ENCODE peak calls at places on chromosomes 5 and 9, in seven cellular contexts. O is glutamatergic neuron; K is CD4-positive, alpha-beta T cell; U is hepatocyte; Y is cardiac muscle cell; V is HepG2; R is H1. Z is an unnamed sample.

GRCh38 chr5:177539411-177539810 is 15.0 kb downstream of the FAM193B start:
- DNase-seq in R (no peak), U (no peak), K (no peak), V (no peak), Y (no peak), O (no peak), Z (no peak)

GRCh38 chr5:144369001-144369400 is 198.3 kb downstream of the KCTD16 start:
- DNase-seq in K (no peak), V (no peak), R (no peak), U (no peak), Y (no peak), O (no peak), Z (no peak)

GRCh38 chr5:78827725-78828124 is 157.4 kb downstream of the ARSB start:
- DNase-seq in R (no peak), K (no peak), Y (no peak), U (no peak), O (no peak), V (no peak), Z (no peak)

GRCh38 chr5:59040007-59040803 is 457.3 kb downstream of the RAB3C start:
- DNase-seq in R (no peak), V (no peak), U (no peak), O (no peak), K (no peak), Y (no peak), Z (no peak)

GRCh38 chr9:108953983-108954574 is 19.9 kb downstream of the ABITRAM start:
- DNase-seq in O (no peak), R (no peak), U (peak), K (no peak), V (peak), Y (peak), Z (peak)

GRCh38 chr9:35651964-35652828 is 1.5 kb upstream of the SIT1 start:
- DNase-seq in V (peak), O (no peak), K (no peak), U (peak), R (no peak), Y (no peak), Z (no peak)

GRCh38 chr5:18744441-18744840 is 1110.2 kb downstream of the TAF11L14 start:
- DNase-seq in O (no peak), K (no peak), Y (no peak), U (no peak), R (no peak), V (no peak), Z (no peak)

GRCh38 chr9:69120380-69121154 is 53.5 kb upstream of the TJP2 start:
- DNase-seq in R (peak), K (no peak), O (no peak), V (peak), U (peak), Y (no peak), Z (peak)

GRCh38 chr9:92614763-92615441 is 55.0 kb downstream of the IPPK start:
- DNase-seq in K (no peak), Y (no peak), R (no peak), O (no peak), V (no peak), U (no peak), Z (no peak)

GRCh38 chr5:90792725-90793124 is 234.1 kb downstream of the ADGRV1 start:
- DNase-seq in R (no peak), V (no peak), Y (no peak), K (no peak), O (no peak), U (no peak), Z (no peak)

GRCh38 chr9:112665347-112665746 is 52.6 kb downstream of the INIP start:
- DNase-seq in K (no peak), O (no peak), U (no peak), R (no peak), V (no peak), Y (no peak), Z (peak)

GRCh38 chr5:155481182-155481581 is 467.6 kb downstream of the KIF4B start:
- DNase-seq in O (no peak), U (no peak), K (no peak), Y (no peak), R (no peak), V (no peak), Z (no peak)

GRCh38 chr9:125439434-125440272 is 178.0 kb downstream of the GAPVD1 start:
- DNase-seq in R (no peak), V (no peak), U (no peak), K (no peak), O (peak), Y (no peak), Z (no peak)

GRCh38 chr5:179251276-179251969 is 93.8 kb downstream of the ADAMTS2 start:
- DNase-seq in K (no peak), O (no peak), R (no peak), V (no peak), Y (no peak), U (no peak), Z (no peak)

GRCh38 chr5:60803712-60804111 is 40.4 kb downstream of the ELOVL7 start:
- DNase-seq in U (no peak), R (no peak), Y (no peak), K (no peak), V (no peak), O (no peak), Z (no peak)

GRCh38 chr9:91992636-91993035 is 42.6 kb upstream of the ROR2 start:
- DNase-seq in V (no peak), R (peak), K (no peak), Y (no peak), O (no peak), U (peak), Z (no peak)

GRCh38 chr5:180645609-180646204 is 3.7 kb downstream of the FLT4 start:
- DNase-seq in R (no peak), U (no peak), V (no peak), O (no peak), K (no peak), Y (no peak), Z (no peak)

GRCh38 chr9:131539223-131539923 is 6.0 kb upstream of the PRRT1B start:
- DNase-seq in R (no peak), K (no peak), O (no peak), V (no peak), U (no peak), Y (no peak), Z (no peak)

GRCh38 chr5:115389799-115390382 is 93.4 kb upstream of the CCDC112 start:
- DNase-seq in K (no peak), V (no peak), O (no peak), R (peak), Y (no peak), U (no peak), Z (no peak)

GRCh38 chr5:14779975-14780374 is 91.6 kb downstream of the ANKH start:
- DNase-seq in O (no peak), K (no peak), U (no peak), Y (no peak), R (no peak), V (no peak), Z (no peak)

GRCh38 chr9:127598839-127599549 is 13.1 kb upstream of the STXBP1 start:
- DNase-seq in Y (no peak), U (no peak), V (no peak), K (no peak), O (peak), R (no peak), Z (no peak)

GRCh38 chr5:131147258-131147657 is 17.8 kb downstream of the HINT1 start:
- DNase-seq in R (no peak), U (no peak), V (no peak), K (no peak), Y (no peak), O (no peak), Z (no peak)

GRCh38 chr5:54073735-54074134 is 236.6 kb downstream of the ARL15 start:
- DNase-seq in Y (no peak), U (no peak), V (no peak), O (no peak), K (no peak), R (no peak), Z (no peak)

GRCh38 chr5:143314664-143315063 is 88.8 kb downstream of the NR3C1 start:
- DNase-seq in R (no peak), K (no peak), U (no peak), O (no peak), Y (no peak), V (no peak), Z (no peak)

GRCh38 chr5:159286420-159287035 is 23.4 kb downstream of the UBLCP1 start:
- DNase-seq in O (no peak), V (peak), K (no peak), Y (peak), U (peak), R (no peak), Z (no peak)

GRCh38 chr9:114592356-114592755 is 4.8 kb downstream of the ATP6V1G1 start:
- DNase-seq in O (no peak), V (no peak), Y (no peak), K (peak), U (no peak), R (no peak), Z (no peak)

GRCh38 chr9:136055715-136056545 is 39.2 kb downstream of the NACC2 start:
- DNase-seq in U (no peak), O (no peak), V (no peak), Y (no peak), R (peak), K (no peak), Z (peak)

GRCh38 chr9:11064853-11065252 is 452.1 kb upstream of the PTPRD start:
- DNase-seq in V (peak), O (no peak), R (no peak), K (no peak), U (no peak), Y (no peak), Z (no peak)

GRCh38 chr5:82259172-82259800 is 18.9 kb downstream of the RPS23 start:
- DNase-seq in R (no peak), K (no peak), U (peak), V (no peak), Y (peak), O (no peak), Z (no peak)
- TF ChIP-seq CTCF in R (peak), K (peak), U (peak), V (peak), Y (peak), O (peak), Z (peak)

DNA sequence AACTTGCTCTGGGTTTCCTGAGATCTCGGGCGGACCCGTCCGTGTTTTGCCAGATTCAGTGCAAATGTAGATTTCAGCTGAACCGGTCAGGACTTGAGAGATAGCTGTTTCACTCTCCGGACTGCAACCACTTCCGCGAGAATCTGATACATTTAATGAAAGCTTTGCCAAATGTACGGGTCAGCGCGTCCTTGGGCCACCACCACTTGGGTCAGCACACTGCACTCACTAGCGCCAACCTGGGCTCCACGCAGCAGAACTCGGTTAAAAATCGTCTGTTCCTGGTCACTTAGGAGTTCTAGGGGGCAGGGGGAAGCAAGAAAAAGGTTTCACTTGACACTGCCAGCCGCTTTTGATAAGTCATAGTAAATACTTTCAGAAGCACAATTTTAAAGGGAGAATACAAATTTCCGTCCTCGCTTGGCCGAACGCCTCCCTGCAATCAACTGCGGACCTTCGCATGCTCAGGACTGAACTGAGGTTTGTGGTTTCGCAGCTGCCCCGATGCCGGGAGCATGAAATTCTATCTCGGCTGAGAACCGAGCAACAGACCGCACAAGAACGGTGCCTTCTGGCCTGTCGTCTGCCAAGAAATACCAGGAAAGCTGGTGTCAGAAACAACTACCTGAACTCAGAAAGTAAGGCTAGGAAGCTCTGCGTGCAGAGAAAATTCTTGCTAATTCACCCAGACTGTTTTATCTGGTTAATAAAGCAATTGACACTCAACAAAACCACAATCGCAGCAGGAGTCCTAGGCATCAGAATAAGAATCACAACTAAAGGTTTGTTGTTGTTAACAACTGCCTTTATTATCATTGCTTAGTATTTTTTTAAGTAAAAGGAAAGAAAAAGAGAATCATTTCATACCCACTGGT is 4.2 kb upstream of the ISL1 start:
- DNase-seq in V (no peak), K (no peak), U (no peak), O (peak), R (no peak), Y (peak), Z (no peak)
- TF ChIP-seq CTCF in V (no peak), K (no peak), U (no peak), O (no peak), R (no peak), Y (no peak), Z (no peak)

GRCh38 chr9:37007295-37007694 is 26.8 kb downstream of the PAX5 start:
- DNase-seq in O (no peak), K (no peak), R (no peak), Y (no peak), V (no peak), U (no peak), Z (no peak)

GRCh38 chr9:37010976-37011375 is 23.1 kb downstream of the PAX5 start:
- DNase-seq in U (no peak), Y (no peak), O (no peak), R (no peak), K (no peak), V (no peak), Z (no peak)

GRCh38 chr9:37005517-37006140 is 28.4 kb downstream of the PAX5 start:
- DNase-seq in V (no peak), K (no peak), Y (no peak), R (no peak), O (no peak), U (no peak), Z (peak)

GRCh38 chr9:37010180-37010579 is 23.9 kb downstream of the PAX5 start:
- DNase-seq in V (no peak), U (no peak), Y (no peak), R (no peak), K (no peak), O (no peak), Z (peak)

DNA sequence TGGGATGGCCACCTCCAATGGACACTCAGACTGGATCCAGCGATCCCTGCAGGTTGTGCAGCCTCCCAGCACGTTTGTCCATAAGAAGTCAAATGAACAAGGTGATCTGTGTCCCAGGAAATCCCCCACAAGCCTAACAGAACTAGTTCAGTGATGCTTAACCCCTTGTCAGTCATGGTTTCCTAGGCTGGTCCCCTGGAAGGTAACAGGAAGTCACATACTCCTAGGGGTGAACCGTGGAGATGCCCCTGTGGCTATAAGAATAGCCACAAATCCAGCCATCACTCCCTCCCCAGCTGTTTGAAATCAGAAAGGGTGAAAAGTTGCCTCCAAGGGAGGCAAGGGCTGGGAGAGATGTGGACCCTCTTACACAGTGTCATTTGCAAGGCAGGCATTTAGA is 22.5 kb downstream of the PAX5 start:
- DNase-seq in U (no peak), K (no peak), V (no peak), O (no peak), Y (no peak), R (no peak), Z (peak)
- TF ChIP-seq CTCF in U (no peak), K (no peak), V (no peak), O (no peak), Y (no peak), R (no peak), Z (no peak)

GRCh38 chr9:5868235-5868634 is 22.5 kb upstream of the MLANA start:
- DNase-seq in R (no peak), O (no peak), K (no peak), U (no peak), V (no peak), Y (no peak), Z (no peak)

GRCh38 chr9:5869315-5870019 is 21.2 kb upstream of the MLANA start:
- DNase-seq in O (peak), Y (no peak), V (peak), R (peak), K (peak), U (no peak), Z (peak)

GRCh38 chr9:5870691-5871090 is 20.0 kb upstream of the MLANA start:
- DNase-seq in Y (no peak), O (no peak), R (no peak), K (no peak), U (no peak), V (no peak), Z (no peak)

GRCh38 chr9:5871785-5872184 is 18.9 kb upstream of the MLANA start:
- DNase-seq in U (no peak), K (no peak), Y (no peak), V (no peak), R (no peak), O (no peak), Z (no peak)

DNA sequence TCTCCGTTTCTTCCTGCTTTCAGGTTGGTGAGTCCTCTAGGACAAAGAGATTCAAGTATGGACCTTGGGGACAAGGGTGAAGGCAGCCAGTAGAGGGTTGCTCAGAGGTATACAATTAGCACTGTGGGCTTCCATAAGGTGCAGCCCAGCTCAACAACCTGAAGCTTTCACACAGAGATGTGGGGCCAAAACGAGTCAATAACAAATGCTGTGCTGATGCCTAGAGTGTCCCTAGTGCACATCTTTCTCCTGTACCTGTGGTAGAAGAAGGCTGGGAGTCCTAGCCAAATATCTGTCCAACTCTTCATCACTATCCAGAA is 20.7 kb upstream of the MLANA start:
- DNase-seq in V (no peak), Y (no peak), K (no peak), O (no peak), R (no peak), U (no peak), Z (no peak)
- TF ChIP-seq CTCF in V (no peak), Y (no peak), K (no peak), O (no peak), R (no peak), U (no peak), Z (no peak)

Z was measured in GM20000.